ENCODE peak calls at places on chromosome 1, in ten cellular contexts. O is HFF-Myc; S is C1 segment of cervical spinal cord; V is AG20443; I is ureter; Y is esophagus squamous epithelium; E is NCI-H146; W is stimulated activated CD8-positive, alpha-beta memory T cell treated with anti-CD3 and anti-CD28 coated beads, Interleukin-4, amount 100 ng/mL, for 1 hour; X is activated T-helper 1 cell treated with anti-CD3 and anti-CD28 coated beads, Interleukin-2, amount 50 U/mL, for 16 hours; D is heart right ventricle. R is an unnamed sample.

GRCh38 chr1:167454304-167454928 is 63.9 kb downstream of the CD247 start:
- DNase-seq in O (no peak), S (no peak), V (no peak), I (no peak), Y (no peak), E (no peak), W (no peak), X (no peak), D (no peak), R (no peak)

GRCh38 chr1:7567376-7567775 is 203.7 kb upstream of the VAMP3 start:
- DNase-seq in O (no peak), S (no peak), V (no peak), I (no peak), Y (no peak), E (no peak), W (no peak), X (no peak), D (no peak), R (no peak)

GRCh38 chr1:30787856-30788495 is 30.4 kb upstream of the LAPTM5 start:
- DNase-seq in O (no peak), S (no peak), V (no peak), I (no peak), Y (no peak), E (no peak), W (no peak), X (no peak), D (no peak), R (no peak)

GRCh38 chr1:205920159-205920558 is 23.1 kb downstream of the SLC26A9 start:
- DNase-seq in O (no peak), S (no peak), V (no peak), I (no peak), Y (no peak), E (no peak), W (no peak), X (no peak), D (peak; percentile 72), R (no peak)

GRCh38 chr1:156246762-156247459 is 945 bp downstream of the PAQR6 start:
- DNase-seq in O (no peak), S (no peak), V (peak; percentile 62), I (no peak), Y (no peak), E (no peak), W (no peak), X (no peak), D (no peak), R (no peak)

GRCh38 chr1:212667223-212668139 is 32.2 kb downstream of the BATF3 start:
- DNase-seq in O (peak; percentile 93), S (no peak), V (peak; percentile 92), I (no peak), Y (no peak), E (peak; percentile 23), W (no peak), X (no peak), D (peak; percentile 63), R (peak; percentile 61)

GRCh38 chr1:30735124-30735523 is 11.7 kb upstream of the MATN1 start:
- DNase-seq in O (no peak), S (no peak), V (no peak), I (no peak), Y (no peak), E (no peak), W (no peak), X (no peak), D (no peak), R (no peak)

GRCh38 chr1:167298328-167298727 is 77.6 kb downstream of the POU2F1 start:
- DNase-seq in O (no peak), S (no peak), V (no peak), I (no peak), Y (no peak), E (no peak), W (no peak), X (no peak), D (no peak), R (no peak)

GRCh38 chr1:152577168-152577567 is 3.1 kb downstream of the LCE3D start:
- DNase-seq in O (no peak), S (no peak), V (no peak), I (no peak), Y (no peak), E (no peak), W (no peak), X (no peak), D (no peak), R (no peak)

GRCh38 chr1:185207980-185208602 is 51.1 kb downstream of the SWT1 start:
- DNase-seq in O (no peak), S (no peak), V (no peak), I (no peak), Y (no peak), E (no peak), W (no peak), X (no peak), D (no peak), R (no peak)

GRCh38 chr1:17759114-17759513 is 4.0 kb downstream of the ACTL8 start:
- DNase-seq in O (peak; percentile 20), S (no peak), V (no peak), I (no peak), Y (no peak), E (peak; percentile 4), W (no peak), X (no peak), D (no peak), R (no peak)

GRCh38 chr1:232221790-232222499 is 408.0 kb downstream of the SIPA1L2 start:
- DNase-seq in O (peak; percentile 37), S (no peak), V (no peak), I (no peak), Y (no peak), E (no peak), W (no peak), X (no peak), D (no peak), R (no peak)

GRCh38 chr1:84541679-84542078 is 32.6 kb downstream of the CTBS start:
- DNase-seq in O (no peak), S (no peak), V (no peak), I (no peak), Y (no peak), E (peak; percentile 13), W (no peak), X (no peak), D (no peak), R (no peak)

GRCh38 chr1:177802304-177802703 is 167.6 kb downstream of the SEC16B start:
- DNase-seq in O (no peak), S (no peak), V (no peak), I (no peak), Y (no peak), E (no peak), W (no peak), X (no peak), D (no peak), R (no peak)

GRCh38 chr1:45552309-45552708 is 1.7 kb downstream of the AKR1A1 start:
- DNase-seq in O (no peak), S (no peak), V (no peak), I (peak; percentile 59), Y (no peak), E (peak; percentile 41), W (no peak), X (no peak), D (no peak), R (no peak)

GRCh38 chr1:183306317-183307042 is 111.7 kb downstream of the NMNAT2 start:
- DNase-seq in O (no peak), S (no peak), V (no peak), I (no peak), Y (no peak), E (peak; percentile 14), W (no peak), X (no peak), D (peak; percentile 39), R (no peak)

GRCh38 chr1:181044449-181044966 is 10.7 kb downstream of the MR1 start:
- DNase-seq in O (no peak), S (no peak), V (no peak), I (peak; percentile 66), Y (no peak), E (no peak), W (no peak), X (no peak), D (no peak), R (peak; percentile 37)

GRCh38 chr1:232252719-232253118 is 377.2 kb downstream of the SIPA1L2 start:
- DNase-seq in O (no peak), S (no peak), V (no peak), I (no peak), Y (no peak), E (no peak), W (no peak), X (no peak), D (no peak), R (no peak)

GRCh38 chr1:193754732-193755427 is 568.5 kb upstream of the B3GALT2 start:
- DNase-seq in O (no peak), S (no peak), V (no peak), I (no peak), Y (no peak), E (no peak), W (no peak), X (no peak), D (no peak), R (no peak)

GRCh38 chr1:119587328-119587727 is 60.7 kb downstream of the ZNF697 start:
- DNase-seq in O (peak; percentile 11), S (no peak), V (peak; percentile 26), I (no peak), Y (no peak), E (peak; percentile 91), W (no peak), X (no peak), D (no peak), R (no peak)

GRCh38 chr1:151547119-151547899 is 7.2 kb downstream of the TUFT1 start:
- DNase-seq in O (peak; percentile 87), S (no peak), V (peak; percentile 96), I (peak; percentile 81), Y (no peak), E (no peak), W (no peak), X (no peak), D (peak; percentile 46), R (peak; percentile 93)

GRCh38 chr1:225468270-225469020 is 40.6 kb upstream of the LBR start:
- DNase-seq in O (no peak), S (no peak), V (no peak), I (no peak), Y (no peak), E (no peak), W (no peak), X (no peak), D (no peak), R (no peak)

GRCh38 chr1:187721216-187721615 is 892.5 kb downstream of the PLA2G4A start:
- DNase-seq in O (no peak), S (no peak), V (no peak), I (no peak), Y (no peak), E (peak; percentile 4), W (no peak), X (no peak), D (no peak), R (no peak)

GRCh38 chr1:65434760-65435159 is 14.3 kb downstream of the LEPR start:
- DNase-seq in O (no peak), S (no peak), V (no peak), I (no peak), Y (no peak), E (no peak), W (no peak), X (no peak), D (no peak), R (no peak)

GRCh38 chr1:30908886-30909777 is 574 bp upstream of the SDC3 start:
- DNase-seq in O (no peak), S (no peak), V (no peak), I (no peak), Y (no peak), E (peak; percentile 34), W (no peak), X (no peak), D (no peak), R (no peak)

GRCh38 chr1:240612811-240613210 is 856 bp upstream of the GREM2 start:
- DNase-seq in O (no peak), S (no peak), V (no peak), I (no peak), Y (no peak), E (no peak), W (no peak), X (no peak), D (no peak), R (no peak)

GRCh38 chr1:243343970-243344749 is 88.3 kb downstream of the SDCCAG8 start:
- DNase-seq in O (no peak), S (no peak), V (peak; percentile 46), I (no peak), Y (no peak), E (peak; percentile 84), W (no peak), X (no peak), D (no peak), R (no peak)

GRCh38 chr1:22471078-22471477 is 19.4 kb downstream of the ZBTB40 start:
- DNase-seq in O (no peak), S (no peak), V (peak; percentile 43), I (peak; percentile 66), Y (no peak), E (no peak), W (no peak), X (no peak), D (peak; percentile 61), R (no peak)